ENCODE peak calls at places on chromosomes 12 and 14, in five cellular contexts. One of them, this sample, is unnamed.
A peak's percentile ranks its signal among the peaks of the same experiment; 100 is the strongest.

GRCh38 chr12:75389061-75389460 is 1.8 kb upstream of the GLIPR1L2 start:
- DNase-seq in globus pallidus: peak; percentile 6
- DNase-seq in right lobe of liver: no peak
- DNase-seq in activated CD8-positive, alpha-beta memory T cell treated with anti-CD3 and anti-CD28 coated beads, Interleukin-2, amount 10 ng/mL, durations not matched to agents 7 days and 5 days: no peak
- DNase-seq in adrenal gland: no peak
- DNase-seq in this sample: no peak

GRCh38 chr12:12979731-12980259 is 20.3 kb downstream of the HEBP1 start:
- DNase-seq in globus pallidus: peak; percentile 58
- DNase-seq in right lobe of liver: no peak
- DNase-seq in adrenal gland: no peak
- DNase-seq in activated CD8-positive, alpha-beta memory T cell treated with anti-CD3 and anti-CD28 coated beads, Interleukin-2, amount 10 ng/mL, durations not matched to agents 7 days and 5 days: no peak
- DNase-seq in this sample: no peak

GRCh38 chr14:90487031-90487430 is 90.2 kb downstream of the CALM1 start:
- DNase-seq in adrenal gland: no peak
- DNase-seq in activated CD8-positive, alpha-beta memory T cell treated with anti-CD3 and anti-CD28 coated beads, Interleukin-2, amount 10 ng/mL, durations not matched to agents 7 days and 5 days: no peak
- DNase-seq in globus pallidus: no peak
- DNase-seq in right lobe of liver: no peak
- DNase-seq in this sample: peak; percentile 65

GRCh38 chr12:13851828-13852227 is 129.6 kb downstream of the GRIN2B start:
- DNase-seq in adrenal gland: no peak
- DNase-seq in globus pallidus: no peak
- DNase-seq in right lobe of liver: no peak
- DNase-seq in activated CD8-positive, alpha-beta memory T cell treated with anti-CD3 and anti-CD28 coated beads, Interleukin-2, amount 10 ng/mL, durations not matched to agents 7 days and 5 days: no peak
- DNase-seq in this sample: no peak

GRCh38 chr12:19712041-19712440 is 272.7 kb downstream of the AEBP2 start:
- DNase-seq in right lobe of liver: no peak
- DNase-seq in activated CD8-positive, alpha-beta memory T cell treated with anti-CD3 and anti-CD28 coated beads, Interleukin-2, amount 10 ng/mL, durations not matched to agents 7 days and 5 days: no peak
- DNase-seq in adrenal gland: no peak
- DNase-seq in globus pallidus: no peak
- DNase-seq in this sample: no peak

GRCh38 chr12:110073049-110073831 is 24.9 kb upstream of the C12orf76 start:
- DNase-seq in activated CD8-positive, alpha-beta memory T cell treated with anti-CD3 and anti-CD28 coated beads, Interleukin-2, amount 10 ng/mL, durations not matched to agents 7 days and 5 days: peak; percentile 50
- DNase-seq in right lobe of liver: peak; percentile 58
- DNase-seq in adrenal gland: no peak
- DNase-seq in globus pallidus: peak; percentile 99
- DNase-seq in this sample: no peak

GRCh38 chr12:11884661-11885060 is 186.1 kb upstream of the BCL2L14 start:
- DNase-seq in globus pallidus: no peak
- DNase-seq in adrenal gland: no peak
- DNase-seq in right lobe of liver: no peak
- DNase-seq in activated CD8-positive, alpha-beta memory T cell treated with anti-CD3 and anti-CD28 coated beads, Interleukin-2, amount 10 ng/mL, durations not matched to agents 7 days and 5 days: no peak
- DNase-seq in this sample: no peak

GRCh38 chr12:69540606-69541386 is 44.5 kb upstream of the CCT2 start:
- DNase-seq in adrenal gland: no peak
- DNase-seq in activated CD8-positive, alpha-beta memory T cell treated with anti-CD3 and anti-CD28 coated beads, Interleukin-2, amount 10 ng/mL, durations not matched to agents 7 days and 5 days: no peak
- DNase-seq in globus pallidus: no peak
- DNase-seq in right lobe of liver: no peak
- DNase-seq in this sample: no peak

GRCh38 chr14:101732128-101732527 is 29.4 kb upstream of the PPP2R5C start:
- DNase-seq in globus pallidus: no peak
- DNase-seq in activated CD8-positive, alpha-beta memory T cell treated with anti-CD3 and anti-CD28 coated beads, Interleukin-2, amount 10 ng/mL, durations not matched to agents 7 days and 5 days: no peak
- DNase-seq in adrenal gland: no peak
- DNase-seq in right lobe of liver: no peak
- DNase-seq in this sample: no peak

GRCh38 chr14:79093542-79093941 is 923.4 kb downstream of the NRXN3 start:
- DNase-seq in globus pallidus: no peak
- DNase-seq in right lobe of liver: no peak
- DNase-seq in adrenal gland: no peak
- DNase-seq in activated CD8-positive, alpha-beta memory T cell treated with anti-CD3 and anti-CD28 coated beads, Interleukin-2, amount 10 ng/mL, durations not matched to agents 7 days and 5 days: no peak
- DNase-seq in this sample: no peak

GRCh38 chr14:30840086-30840779 is 34.1 kb upstream of the COCH start:
- DNase-seq in globus pallidus: no peak
- DNase-seq in activated CD8-positive, alpha-beta memory T cell treated with anti-CD3 and anti-CD28 coated beads, Interleukin-2, amount 10 ng/mL, durations not matched to agents 7 days and 5 days: no peak
- DNase-seq in right lobe of liver: no peak
- DNase-seq in adrenal gland: no peak
- DNase-seq in this sample: no peak

GRCh38 chr12:70508178-70508577 is 129.1 kb downstream of the PTPRB start:
- DNase-seq in activated CD8-positive, alpha-beta memory T cell treated with anti-CD3 and anti-CD28 coated beads, Interleukin-2, amount 10 ng/mL, durations not matched to agents 7 days and 5 days: no peak
- DNase-seq in adrenal gland: no peak
- DNase-seq in globus pallidus: no peak
- DNase-seq in right lobe of liver: no peak
- DNase-seq in this sample: no peak

GRCh38 chr14:67882973-67883372 is 63.4 kb downstream of the RAD51B start:
- DNase-seq in adrenal gland: no peak
- DNase-seq in activated CD8-positive, alpha-beta memory T cell treated with anti-CD3 and anti-CD28 coated beads, Interleukin-2, amount 10 ng/mL, durations not matched to agents 7 days and 5 days: no peak
- DNase-seq in right lobe of liver: no peak
- DNase-seq in globus pallidus: peak; percentile 22
- DNase-seq in this sample: no peak

GRCh38 chr14:38553586-38553985 is 297.7 kb upstream of the CLEC14A start:
- DNase-seq in activated CD8-positive, alpha-beta memory T cell treated with anti-CD3 and anti-CD28 coated beads, Interleukin-2, amount 10 ng/mL, durations not matched to agents 7 days and 5 days: no peak
- DNase-seq in adrenal gland: no peak
- DNase-seq in right lobe of liver: no peak
- DNase-seq in globus pallidus: no peak
- DNase-seq in this sample: no peak

GRCh38 chr12:115740586-115741155 is 536.8 kb downstream of the MED13L start:
- DNase-seq in globus pallidus: no peak
- DNase-seq in right lobe of liver: no peak
- DNase-seq in activated CD8-positive, alpha-beta memory T cell treated with anti-CD3 and anti-CD28 coated beads, Interleukin-2, amount 10 ng/mL, durations not matched to agents 7 days and 5 days: no peak
- DNase-seq in adrenal gland: no peak
- DNase-seq in this sample: no peak

GRCh38 chr14:44833376-44833775 is 128.4 kb downstream of the KLHL28 start:
- DNase-seq in adrenal gland: no peak
- DNase-seq in activated CD8-positive, alpha-beta memory T cell treated with anti-CD3 and anti-CD28 coated beads, Interleukin-2, amount 10 ng/mL, durations not matched to agents 7 days and 5 days: no peak
- DNase-seq in globus pallidus: no peak
- DNase-seq in right lobe of liver: no peak
- DNase-seq in this sample: no peak

GRCh38 chr12:94033767-94034166 is 114.6 kb upstream of the PLXNC1 start:
- DNase-seq in globus pallidus: no peak
- DNase-seq in adrenal gland: no peak
- DNase-seq in activated CD8-positive, alpha-beta memory T cell treated with anti-CD3 and anti-CD28 coated beads, Interleukin-2, amount 10 ng/mL, durations not matched to agents 7 days and 5 days: no peak
- DNase-seq in right lobe of liver: no peak
- DNase-seq in this sample: no peak

GRCh38 chr14:99584823-99585222 is 19.2 kb downstream of the CCDC85C start:
- DNase-seq in adrenal gland: no peak
- DNase-seq in activated CD8-positive, alpha-beta memory T cell treated with anti-CD3 and anti-CD28 coated beads, Interleukin-2, amount 10 ng/mL, durations not matched to agents 7 days and 5 days: no peak
- DNase-seq in globus pallidus: no peak
- DNase-seq in right lobe of liver: no peak
- DNase-seq in this sample: no peak

GRCh38 chr12:132015686-132016430 is 66.1 kb downstream of the EP400 start:
- DNase-seq in right lobe of liver: no peak
- DNase-seq in globus pallidus: no peak
- DNase-seq in activated CD8-positive, alpha-beta memory T cell treated with anti-CD3 and anti-CD28 coated beads, Interleukin-2, amount 10 ng/mL, durations not matched to agents 7 days and 5 days: no peak
- DNase-seq in adrenal gland: no peak
- DNase-seq in this sample: no peak

GRCh38 chr12:18747960-18748359 is 10.0 kb downstream of the CAPZA3 start:
- DNase-seq in activated CD8-positive, alpha-beta memory T cell treated with anti-CD3 and anti-CD28 coated beads, Interleukin-2, amount 10 ng/mL, durations not matched to agents 7 days and 5 days: no peak
- DNase-seq in adrenal gland: no peak
- DNase-seq in globus pallidus: no peak
- DNase-seq in right lobe of liver: no peak
- DNase-seq in this sample: no peak

GRCh38 chr12:58711968-58712367 is 208.3 kb downstream of the LRIG3 start:
- DNase-seq in adrenal gland: no peak
- DNase-seq in activated CD8-positive, alpha-beta memory T cell treated with anti-CD3 and anti-CD28 coated beads, Interleukin-2, amount 10 ng/mL, durations not matched to agents 7 days and 5 days: no peak
- DNase-seq in right lobe of liver: no peak
- DNase-seq in globus pallidus: no peak
- DNase-seq in this sample: no peak

GRCh38 chr12:118853634-118854033 is 127.7 kb upstream of the SRRM4 start:
- DNase-seq in adrenal gland: no peak
- DNase-seq in activated CD8-positive, alpha-beta memory T cell treated with anti-CD3 and anti-CD28 coated beads, Interleukin-2, amount 10 ng/mL, durations not matched to agents 7 days and 5 days: no peak
- DNase-seq in right lobe of liver: no peak
- DNase-seq in globus pallidus: peak; percentile 36
- DNase-seq in this sample: no peak

GRCh38 chr12:71157601-71158233 is at the start of gene TSPAN8:
- DNase-seq in globus pallidus: peak; percentile 63
- DNase-seq in activated CD8-positive, alpha-beta memory T cell treated with anti-CD3 and anti-CD28 coated beads, Interleukin-2, amount 10 ng/mL, durations not matched to agents 7 days and 5 days: no peak
- DNase-seq in right lobe of liver: no peak
- DNase-seq in adrenal gland: no peak
- DNase-seq in this sample: no peak

GRCh38 chr14:23916038-23916437 is 37.5 kb upstream of the DHRS4 start:
- DNase-seq in adrenal gland: no peak
- DNase-seq in right lobe of liver: no peak
- DNase-seq in globus pallidus: no peak
- DNase-seq in activated CD8-positive, alpha-beta memory T cell treated with anti-CD3 and anti-CD28 coated beads, Interleukin-2, amount 10 ng/mL, durations not matched to agents 7 days and 5 days: no peak
- DNase-seq in this sample: no peak

GRCh38 chr12:131044760-131045381 is 91.2 kb downstream of the ADGRD1 start:
- DNase-seq in right lobe of liver: no peak
- DNase-seq in globus pallidus: no peak
- DNase-seq in adrenal gland: no peak
- DNase-seq in activated CD8-positive, alpha-beta memory T cell treated with anti-CD3 and anti-CD28 coated beads, Interleukin-2, amount 10 ng/mL, durations not matched to agents 7 days and 5 days: no peak
- DNase-seq in this sample: no peak

GRCh38 chr12:116806845-116807440 is 68.8 kb downstream of the RNFT2 start:
- DNase-seq in adrenal gland: no peak
- DNase-seq in activated CD8-positive, alpha-beta memory T cell treated with anti-CD3 and anti-CD28 coated beads, Interleukin-2, amount 10 ng/mL, durations not matched to agents 7 days and 5 days: no peak
- DNase-seq in right lobe of liver: no peak
- DNase-seq in globus pallidus: no peak
- DNase-seq in this sample: no peak

GRCh38 chr12:26831959-26832816 is 806 bp downstream of the ITPR2 start:
- DNase-seq in adrenal gland: peak; percentile 72
- DNase-seq in right lobe of liver: peak; percentile 76
- DNase-seq in activated CD8-positive, alpha-beta memory T cell treated with anti-CD3 and anti-CD28 coated beads, Interleukin-2, amount 10 ng/mL, durations not matched to agents 7 days and 5 days: peak; percentile 81
- DNase-seq in globus pallidus: peak; percentile 61
- DNase-seq in this sample: peak; percentile 73

GRCh38 chr14:104724407-104724980 is 465 bp downstream of the ADSS1 start:
- DNase-seq in activated CD8-positive, alpha-beta memory T cell treated with anti-CD3 and anti-CD28 coated beads, Interleukin-2, amount 10 ng/mL, durations not matched to agents 7 days and 5 days: no peak
- DNase-seq in right lobe of liver: peak; percentile 79
- DNase-seq in globus pallidus: no peak
- DNase-seq in adrenal gland: no peak
- DNase-seq in this sample: no peak

GRCh38 chr14:22225526-22226133 is 363.4 kb downstream of the DAD1 start:
- DNase-seq in globus pallidus: no peak
- DNase-seq in adrenal gland: no peak
- DNase-seq in right lobe of liver: no peak
- DNase-seq in activated CD8-positive, alpha-beta memory T cell treated with anti-CD3 and anti-CD28 coated beads, Interleukin-2, amount 10 ng/mL, durations not matched to agents 7 days and 5 days: no peak
- DNase-seq in this sample: no peak

GRCh38 chr12:118060301-118061010 is 523 bp downstream of the WSB2 start:
- DNase-seq in globus pallidus: peak; percentile 46
- DNase-seq in right lobe of liver: peak; percentile 76
- DNase-seq in activated CD8-positive, alpha-beta memory T cell treated with anti-CD3 and anti-CD28 coated beads, Interleukin-2, amount 10 ng/mL, durations not matched to agents 7 days and 5 days: peak; percentile 62
- DNase-seq in adrenal gland: peak; percentile 66
- DNase-seq in this sample: peak; percentile 70

GRCh38 chr12:49838973-49839633 is 3.8 kb downstream of the BCDIN3D start:
- DNase-seq in right lobe of liver: no peak
- DNase-seq in adrenal gland: no peak
- DNase-seq in globus pallidus: peak; percentile 42
- DNase-seq in activated CD8-positive, alpha-beta memory T cell treated with anti-CD3 and anti-CD28 coated beads, Interleukin-2, amount 10 ng/mL, durations not matched to agents 7 days and 5 days: peak; percentile 59
- DNase-seq in this sample: no peak

GRCh38 chr12:5756443-5756842 is 188.6 kb downstream of the ANO2 start:
- DNase-seq in activated CD8-positive, alpha-beta memory T cell treated with anti-CD3 and anti-CD28 coated beads, Interleukin-2, amount 10 ng/mL, durations not matched to agents 7 days and 5 days: no peak
- DNase-seq in adrenal gland: no peak
- DNase-seq in globus pallidus: no peak
- DNase-seq in right lobe of liver: no peak
- DNase-seq in this sample: no peak

GRCh38 chr12:16526693-16527092 is 79.3 kb downstream of the LMO3 start:
- DNase-seq in activated CD8-positive, alpha-beta memory T cell treated with anti-CD3 and anti-CD28 coated beads, Interleukin-2, amount 10 ng/mL, durations not matched to agents 7 days and 5 days: no peak
- DNase-seq in adrenal gland: peak; percentile 27
- DNase-seq in right lobe of liver: no peak
- DNase-seq in globus pallidus: no peak
- DNase-seq in this sample: no peak

This sample was measured in type B pancreatic cell.